ENCODE peak calls at places on chromosomes 12 and 14, in seven cellular contexts. A is sigmoid colon, Y is coronary artery, L is kidney epithelial cell, Q is A549, B is astrocyte of the spinal cord, R is AG04449. O is an unnamed sample.

GRCh38 chr12:47754881-47755280 is 3.8 kb downstream of the RAPGEF3 start:
- DNase-seq in A (no peak), Y (no peak), L (no peak), Q (no peak), B (no peak), R (no peak), O (no peak)

GRCh38 chr12:86959766-86960458 is 703.7 kb upstream of the MGAT4C start:
- DNase-seq in A (no peak), Y (no peak), L (no peak), Q (no peak), B (no peak), R (no peak), O (no peak)

GRCh38 chr14:103881927-103882281 is 34.5 kb upstream of the PPP1R13B start:
- DNase-seq in A (no peak), Y (no peak), L (no peak), Q (no peak), B (no peak), R (no peak), O (no peak)

GRCh38 chr12:77439749-77440148 is 374.4 kb upstream of the E2F7 start:
- DNase-seq in A (no peak), Y (no peak), L (no peak), Q (no peak), B (no peak), R (no peak), O (no peak)

GRCh38 chr12:71456316-71456715 is 16.7 kb downstream of the LGR5 start:
- DNase-seq in A (no peak), Y (no peak), L (no peak), Q (no peak), B (no peak), R (no peak), O (no peak)

GRCh38 chr12:91109148-91109564 is 2.1 kb downstream of the LUM start:
- DNase-seq in A (peak; percentile 85), Y (no peak), L (no peak), Q (no peak), B (peak; percentile 78), R (no peak), O (no peak)

GRCh38 chr12:102728506-102729242 is 188.4 kb downstream of the PAH start:
- DNase-seq in A (no peak), Y (no peak), L (no peak), Q (no peak), B (no peak), R (no peak), O (no peak)

GRCh38 chr12:49232940-49233841 is 31.7 kb upstream of the TUBA1C start:
- DNase-seq in A (peak; percentile 80), Y (no peak), L (no peak), Q (no peak), B (peak; percentile 61), R (no peak), O (no peak)

GRCh38 chr12:89800435-89800834 is 91.8 kb upstream of the ATP2B1 start:
- DNase-seq in A (no peak), Y (no peak), L (no peak), Q (no peak), B (no peak), R (no peak), O (no peak)

GRCh38 chr14:31096255-31096654 is 70.1 kb upstream of the STRN3 start:
- DNase-seq in A (no peak), Y (no peak), L (no peak), Q (no peak), B (no peak), R (peak; percentile 23), O (no peak)

GRCh38 chr12:114912811-114913210 is 228.8 kb upstream of the TBX3 start:
- DNase-seq in A (no peak), Y (no peak), L (no peak), Q (no peak), B (no peak), R (no peak), O (no peak)

GRCh38 chr12:75909714-75910451 is 121.7 kb downstream of the PHLDA1 start:
- DNase-seq in A (no peak), Y (no peak), L (no peak), Q (no peak), B (no peak), R (no peak), O (no peak)

GRCh38 chr14:75164809-75165208 is 11.6 kb downstream of the TMED10 start:
- DNase-seq in A (no peak), Y (no peak), L (no peak), Q (no peak), B (no peak), R (no peak), O (no peak)

GRCh38 chr14:91835920-91836843 is 31.2 kb downstream of the TC2N start:
- DNase-seq in A (peak; percentile 91), Y (peak; percentile 94), L (no peak), Q (peak; percentile 48), B (no peak), R (no peak), O (no peak)

GRCh38 chr14:71136386-71137060 is 229.3 kb downstream of the PCNX1 start:
- DNase-seq in A (no peak), Y (peak; percentile 64), L (no peak), Q (no peak), B (no peak), R (no peak), O (no peak)

GRCh38 chr14:71133296-71133695 is 226.0 kb downstream of the PCNX1 start:
- DNase-seq in A (no peak), Y (peak; percentile 16), L (no peak), Q (no peak), B (no peak), R (no peak), O (no peak)

GRCh38 chr14:71135496-71135895 is 228.2 kb downstream of the PCNX1 start:
- DNase-seq in A (no peak), Y (peak; percentile 38), L (no peak), Q (no peak), B (no peak), R (no peak), O (no peak)

GRCh38 chr14:71135911-71136310 is 228.7 kb downstream of the PCNX1 start:
- DNase-seq in A (no peak), Y (peak; percentile 53), L (no peak), Q (no peak), B (no peak), R (no peak), O (no peak)

DNA sequence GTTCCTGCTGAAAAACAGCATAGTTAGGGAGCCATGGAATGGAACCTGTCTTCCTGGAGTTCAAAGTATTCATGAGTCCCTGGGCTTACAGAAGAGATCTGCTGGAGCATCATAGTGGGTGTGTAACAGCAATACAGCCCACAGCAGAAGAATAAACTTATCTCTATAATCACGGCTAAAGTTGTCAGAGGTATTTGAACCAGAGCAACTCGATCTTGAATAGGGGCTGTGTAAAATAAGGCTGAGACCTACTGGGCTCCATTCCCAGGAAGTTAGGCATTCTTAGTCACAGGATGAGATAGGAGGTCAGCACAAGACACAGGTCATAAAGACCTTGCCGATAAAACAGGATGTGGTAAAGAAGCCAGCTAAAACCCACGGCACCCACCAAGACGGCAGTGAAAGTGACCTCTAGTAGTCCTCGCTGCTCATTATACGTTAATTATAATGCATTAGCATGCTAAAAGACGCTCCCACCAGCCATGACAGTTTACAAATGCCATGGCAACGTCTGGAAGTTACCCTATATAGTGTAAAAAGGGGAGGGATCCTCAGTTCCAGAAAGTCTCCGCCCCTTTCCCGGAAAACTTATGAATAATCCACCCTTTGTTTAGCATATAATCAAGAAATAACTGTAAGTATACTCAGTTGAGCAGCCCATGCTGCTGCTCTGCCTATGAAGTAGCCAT is 223.4 kb downstream of the PCNX1 start:
- DNase-seq in A (no peak), Y (no peak), L (no peak), Q (no peak), B (peak; percentile 85), R (no peak), O (peak; percentile 65)
- H3K4me3 ChIP-seq in A (no peak overlapping the region), Y (peak overlapping the region; percentile 35), L (no peak overlapping the region), Q (no peak overlapping the region), B (no peak overlapping the region), R (peak overlapping the region; percentile 37), O (no peak overlapping the region)

GRCh38 chr12:70307868-70308267 is 58.2 kb upstream of the KCNMB4 start:
- DNase-seq in A (no peak), Y (no peak), L (no peak), Q (no peak), B (no peak), R (no peak), O (no peak)
- TF ChIP-seq CTCF in A (no peak), Y (no peak), L (no peak), Q (no peak), B (no peak), R (no peak), O (no peak)

DNA sequence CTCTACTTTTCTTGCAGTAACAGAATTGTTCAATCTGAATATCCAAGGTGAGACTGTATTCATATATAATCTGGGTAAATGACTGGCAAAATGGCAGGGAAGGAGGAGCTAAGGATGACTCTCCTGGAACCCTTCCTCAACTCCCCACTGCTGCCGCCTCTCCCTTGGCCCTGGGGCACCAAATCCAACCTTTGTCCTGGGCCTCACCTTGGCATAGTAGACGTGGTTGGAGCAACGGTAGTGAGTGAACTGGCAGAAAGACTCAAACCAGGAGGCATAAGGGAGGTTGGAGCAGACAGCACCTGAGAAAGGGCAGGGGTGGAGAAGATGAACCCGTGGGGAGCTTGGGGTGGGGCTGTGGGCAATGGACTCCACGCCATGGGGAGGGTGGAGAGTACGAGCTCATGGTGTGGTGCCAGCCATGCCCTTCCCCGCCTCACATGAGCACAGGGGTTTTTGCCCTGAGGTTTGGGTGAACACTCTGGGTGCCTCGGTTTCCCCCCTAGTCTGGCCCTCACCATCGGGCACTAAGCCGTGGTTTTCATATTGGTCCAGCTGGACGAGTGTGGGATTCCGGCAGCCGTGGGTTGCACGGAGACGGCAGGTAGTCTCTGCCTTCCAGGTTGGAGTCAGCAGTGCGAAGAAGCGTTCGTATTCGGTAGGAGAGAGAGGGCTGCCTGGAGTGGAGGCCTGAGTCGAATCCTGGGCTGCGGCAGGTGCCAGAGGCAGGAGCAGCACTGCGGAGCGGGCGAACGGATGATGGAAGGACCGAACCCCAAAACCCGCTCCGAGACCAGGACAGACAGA is 753 bp downstream of the ACRBP start:
- DNase-seq in A (peak; percentile 70), Y (no peak), L (no peak), Q (no peak), B (no peak), R (no peak), O (no peak)
- H3K4me3 ChIP-seq in A (peak overlapping the region; percentile 38), Y (peak overlapping the region; percentile 67), L (peak overlapping the region; percentile 35), Q (no peak overlapping the region), B (peak overlapping the region; percentile 45), R (peak overlapping the region; percentile 37), O (peak overlapping the region; percentile 34)

GRCh38 chr14:98954347-98955000 is 317.5 kb downstream of the BCL11B start:
- DNase-seq in A (peak; percentile 46), Y (no peak), L (no peak), Q (no peak), B (no peak), R (no peak), O (no peak)
- TF ChIP-seq CTCF in A (no peak), Y (no peak), L (no peak), Q (no peak), B (no peak), R (no peak), O (no peak)

DNA sequence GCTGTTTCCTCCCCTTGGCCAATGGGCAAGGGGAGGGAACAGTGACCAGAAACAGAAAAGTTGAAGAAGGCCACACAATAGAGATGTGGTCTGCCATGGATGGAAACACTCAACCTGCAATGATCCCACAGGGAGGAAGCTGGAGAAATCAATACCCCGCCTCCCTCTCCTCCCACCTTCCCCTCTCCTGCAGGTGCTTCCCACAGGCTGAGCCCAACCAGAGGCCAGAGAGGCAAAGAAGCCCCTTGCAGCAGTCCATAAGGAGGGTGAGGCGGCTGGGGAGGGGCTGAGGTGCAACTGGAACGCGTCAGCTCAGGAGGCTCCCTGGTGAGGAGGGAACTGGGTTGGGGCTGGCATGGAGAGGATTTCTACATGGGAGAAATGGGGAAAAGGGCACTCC is 84.0 kb downstream of the RNF34 start:
- DNase-seq in A (no peak), Y (no peak), L (no peak), Q (no peak), B (no peak), R (no peak), O (no peak)
- H3K4me3 ChIP-seq in A (no peak overlapping the region), Y (no peak overlapping the region), L (no peak overlapping the region), Q (no peak overlapping the region), B (no peak overlapping the region), R (no peak overlapping the region), O (no peak overlapping the region)

O was measured in astrocyte of the cerebellum.